ENCODE peak calls at places on chromosome 11, in seven cellular contexts. K, R, W, V, F, U and Q are unnamed samples.
A peak's percentile ranks its signal among the peaks of the same experiment; 100 is the strongest.

GRCh38 chr11:69368119-69368880 is 74.3 kb downstream of the MYEOV start:
- DNase-seq in K (no peak), W (no peak), V (no peak), F (peak; percentile 35), R (no peak), U (no peak), Q (no peak)

GRCh38 chr11:124041254-124041653 is at the start of gene OR10G7:
- DNase-seq in U (no peak), R (no peak), F (no peak), K (no peak), W (no peak), V (no peak), Q (no peak)

GRCh38 chr11:1488575-1489180 is 2.1 kb upstream of the MOB2 start:
- DNase-seq in U (no peak), V (peak; percentile 35), R (no peak), K (no peak), F (no peak), W (no peak), Q (no peak)

GRCh38 chr11:13042873-13043338 is 33.8 kb downstream of the RASSF10 start:
- DNase-seq in F (no peak), V (no peak), U (no peak), R (no peak), W (no peak), K (peak; percentile 34), Q (no peak)

GRCh38 chr11:121210445-121210970 is 82.1 kb upstream of the SC5D start:
- DNase-seq in V (no peak), U (no peak), K (no peak), F (no peak), R (no peak), W (no peak), Q (no peak)

GRCh38 chr11:65872555-65873279 is at the start of gene EFEMP2:
- DNase-seq in F (no peak), K (no peak), V (peak; percentile 69), R (no peak), U (no peak), W (no peak), Q (no peak)

GRCh38 chr11:1163911-1164735 is 6.4 kb downstream of the MUC5AC start:
- DNase-seq in V (peak; percentile 30), W (no peak), F (peak; percentile 25), R (no peak), K (no peak), U (no peak), Q (no peak)

GRCh38 chr11:86510097-86510496 is 135.4 kb downstream of the CCDC81 start:
- DNase-seq in R (no peak), K (no peak), V (no peak), U (no peak), F (no peak), W (no peak), Q (no peak)

GRCh38 chr11:65008016-65008415 is 5.9 kb upstream of the ARL2 start:
- DNase-seq in F (no peak), K (no peak), V (no peak), R (no peak), W (no peak), U (no peak), Q (no peak)

GRCh38 chr11:73147771-73148681 is 5.9 kb upstream of the FCHSD2 start:
- DNase-seq in F (no peak), U (no peak), K (no peak), V (peak; percentile 81), R (no peak), W (no peak), Q (peak; percentile 63)

GRCh38 chr11:102187416-102188125 is 77.3 kb downstream of the YAP1 start:
- DNase-seq in F (no peak), K (no peak), U (peak; percentile 87), W (no peak), R (no peak), V (no peak), Q (no peak)

GRCh38 chr11:57353461-57354251 is 15.5 kb downstream of the P2RX3 start:
- DNase-seq in U (no peak), K (no peak), F (no peak), W (no peak), V (no peak), R (no peak), Q (no peak)

GRCh38 chr11:57638005-57638760 is 11.5 kb downstream of the YPEL4 start:
- DNase-seq in K (peak; percentile 46), W (no peak), R (peak; percentile 38), V (peak; percentile 78), F (peak; percentile 75), U (peak; percentile 84), Q (peak; percentile 61)

GRCh38 chr11:59368238-59369022 is 9.7 kb downstream of the OR5AN1 start:
- DNase-seq in U (no peak), W (no peak), K (no peak), F (no peak), V (no peak), R (no peak), Q (no peak)

GRCh38 chr11:118911113-118911879 is 14.4 kb downstream of the BCL9L start:
- DNase-seq in F (no peak), W (no peak), R (no peak), K (no peak), V (no peak), U (no peak), Q (no peak)

GRCh38 chr11:70644343-70645060 is 246.2 kb downstream of the CTTN start:
- DNase-seq in K (no peak), V (peak; percentile 12), F (no peak), U (no peak), R (no peak), W (no peak), Q (no peak)

GRCh38 chr11:117786099-117786870 is 10.7 kb downstream of the DSCAML1 start:
- DNase-seq in F (no peak), R (no peak), K (no peak), V (no peak), U (no peak), W (no peak), Q (no peak)

GRCh38 chr11:9692696-9693095 is 28.8 kb downstream of the SWAP70 start:
- DNase-seq in W (no peak), U (no peak), F (no peak), V (no peak), R (no peak), K (no peak), Q (no peak)

GRCh38 chr11:30455025-30455424 is 131.1 kb downstream of the MPPED2 start:
- DNase-seq in K (no peak), W (no peak), R (no peak), V (no peak), F (no peak), U (no peak), Q (no peak)

GRCh38 chr11:124079631-124080318 is 35.5 kb upstream of the VWA5A start:
- DNase-seq in W (no peak), V (no peak), R (no peak), F (no peak), U (peak; percentile 40), K (no peak), Q (no peak)

GRCh38 chr11:64799925-64800632 is 2.9 kb downstream of the MAP4K2 start:
- DNase-seq in W (no peak), K (no peak), U (no peak), V (no peak), R (peak; percentile 62), F (no peak), Q (no peak)

GRCh38 chr11:110128161-110128560 is 35.0 kb downstream of the ZC3H12C start:
- DNase-seq in U (peak; percentile 50), F (no peak), R (no peak), V (no peak), W (no peak), K (peak; percentile 26), Q (no peak)

GRCh38 chr11:66172146-66172545 is 96.3 kb upstream of the RAB1B start:
- DNase-seq in F (no peak), R (no peak), U (peak; percentile 29), K (no peak), V (no peak), W (no peak), Q (no peak)

GRCh38 chr11:18749681-18750319 is 23.8 kb upstream of the IGSF22 start:
- DNase-seq in K (no peak), W (peak; percentile 39), R (no peak), F (no peak), U (peak; percentile 61), V (no peak), Q (no peak)

GRCh38 chr11:41848349-41848748 is 388.9 kb upstream of the LRRC4C start:
- DNase-seq in K (no peak), W (no peak), F (no peak), V (no peak), R (no peak), U (no peak), Q (no peak)

GRCh38 chr11:13668957-13669521 is 571 bp downstream of the FAR1 start:
- DNase-seq in V (no peak), R (no peak), W (peak; percentile 26), U (peak; percentile 17), K (peak; percentile 6), F (peak; percentile 53), Q (no peak)

GRCh38 chr11:93903989-93904388 is 53.6 kb upstream of the VSTM5 start:
- DNase-seq in F (no peak), W (no peak), U (no peak), K (peak; percentile 55), V (no peak), R (no peak), Q (no peak)

GRCh38 chr11:109362059-109362458 is 59.9 kb upstream of the C11orf87 start:
- DNase-seq in K (no peak), V (no peak), R (no peak), W (no peak), U (no peak), F (no peak), Q (no peak)